ENCODE peak calls at places on chromosome 17, in four cellular contexts. L is GM23248, N is Peyer's patch, X is H7. P is an unnamed sample. For H3K36me3 and H3K27me3, the result is how much of the 10 kb centered on the place peaks cover.

GRCh38 chr17:63285566-63285965 is 160.5 kb downstream of the CYB561 start:
- DNase-seq in L (no peak), N (no peak), X (no peak), P (no peak)

GRCh38 chr17:5877948-5878347 is 192.2 kb upstream of the WSCD1 start:
- DNase-seq in L (no peak), N (no peak), X (no peak), P (peak)

GRCh38 chr17:21250719-21251305 is 2.4 kb downstream of the NATD1 start:
- DNase-seq in L (no peak), N (no peak), X (no peak), P (no peak)

GRCh38 chr17:77865109-77865611 is 93.3 kb upstream of the TNRC6C start:
- DNase-seq in L (peak), N (no peak), X (peak), P (peak)

GRCh38 chr17:10614536-10615155 is 42.5 kb downstream of the MYH3 start:
- DNase-seq in L (peak), N (peak), X (peak), P (peak)

GRCh38 chr17:35543856-35544255 is 6.4 kb upstream of the SLFN12L start:
- DNase-seq in L (no peak), N (no peak), X (no peak), P (no peak)

GRCh38 chr17:27764589-27764988 is 35.7 kb downstream of the NOS2 start:
- DNase-seq in L (no peak), N (no peak), X (peak), P (no peak)

GRCh38 chr17:82043507-82043906 is 6.0 kb upstream of the DCXR start:
- DNase-seq in L (no peak), N (no peak), X (peak), P (no peak)

GRCh38 chr17:67183531-67183930 is 61.5 kb downstream of the HELZ start:
- DNase-seq in L (peak), N (no peak), X (no peak), P (no peak)

GRCh38 chr17:4163951-4164350 is 21.0 kb downstream of the CYB5D2 start:
- DNase-seq in L (peak), N (no peak), X (no peak), P (peak)

GRCh38 chr17:68461589-68461988 is 4.3 kb upstream of the WIPI1 start:
- DNase-seq in L (no peak), N (no peak), X (no peak), P (no peak)

GRCh38 chr17:83005639-83006038 is 73.8 kb upstream of the METRNL start:
- DNase-seq in L (no peak), N (no peak), X (peak), P (no peak)

GRCh38 chr17:59851431-59852375 is 41.0 kb downstream of the TUBD1 start:
- DNase-seq in L (peak), N (no peak), X (no peak), P (no peak)

GRCh38 chr17:21129023-21129681 is 2.4 kb downstream of the DHRS7B start:
- DNase-seq in L (peak), N (no peak), X (peak), P (peak)

GRCh38 chr17:38605852-38606645 is at the start of gene SRCIN1:
- DNase-seq in L (peak), N (peak), X (peak), P (peak)

GRCh38 chr17:78196712-78197111 is 9.6 kb downstream of the AFMID start:
- DNase-seq in L (no peak), N (no peak), X (no peak), P (no peak)

GRCh38 chr17:44082206-44082605 is 11.7 kb downstream of the G6PC3 start:
- DNase-seq in L (no peak), N (no peak), X (no peak), P (no peak)

GRCh38 chr17:75853410-75853809 is 1.7 kb downstream of the WBP2 start:
- DNase-seq in L (peak), N (no peak), X (no peak), P (no peak)

GRCh38 chr17:13074026-13074425 is 56.2 kb upstream of the ELAC2 start:
- DNase-seq in L (peak), N (no peak), X (no peak), P (no peak)

GRCh38 chr17:47220531-47220999 is 11.4 kb downstream of the MYL4 start:
- DNase-seq in L (no peak), N (no peak), X (peak), P (no peak)

GRCh38 chr17:32523827-32524552 is 37.2 kb downstream of the CDK5R1 start:
- DNase-seq in L (no peak), N (no peak), X (no peak), P (no peak)

GRCh38 chr17:6831662-6832263 is at the start of gene TEKT1:
- DNase-seq in L (peak), N (peak), X (peak), P (peak)

GRCh38 chr17:69425978-69426377 is 11.5 kb downstream of the MAP2K6 start:
- DNase-seq in L (no peak), N (no peak), X (no peak), P (no peak)

GRCh38 chr17:7124923-7125322 is 10.3 kb upstream of the ASGR2 start:
- DNase-seq in L (no peak), N (no peak), X (no peak), P (no peak)

GRCh38 chr17:39623356-39623950 is 3.3 kb upstream of the PPP1R1B start:
- DNase-seq in L (peak), N (peak), X (peak), P (peak)

GRCh38 chr17:66492500-66493123 is 190.2 kb downstream of the PRKCA start:
- DNase-seq in L (peak), N (no peak), X (peak), P (peak)

GRCh38 chr17:73420897-73421296 is 109.1 kb upstream of the CDC42EP4 start:
- DNase-seq in L (peak), N (no peak), X (peak), P (no peak)

GRCh38 chr17:1967092-1967662 is 58.0 kb downstream of the RTN4RL1 start:
- DNase-seq in L (no peak), N (no peak), X (peak), P (peak)

GRCh38 chr17:45221081-45221996 is at the start of gene FMNL1:
- DNase-seq in L (peak), N (peak), X (no peak), P (no peak)

GRCh38 chr17:38428150-38428642 is at the start of gene ARHGAP23:
- DNase-seq in L (peak), N (peak), X (peak), P (peak)

GRCh38 chr17:50514936-50515702 is 6.9 kb downstream of the MYCBPAP start:
- DNase-seq in L (peak), N (no peak), X (no peak), P (peak)
- H3K36me3 ChIP-seq in L (under half), N (under half), X (under half), P (under half)

GRCh38 chr17:79391376-79391775 is 219.5 kb downstream of the RBFOX3 start:
- DNase-seq in L (no peak), N (no peak), X (no peak), P (no peak)

GRCh38 chr17:79389896-79390295 is 221.0 kb downstream of the RBFOX3 start:
- DNase-seq in L (no peak), N (no peak), X (no peak), P (no peak)

GRCh38 chr17:79393358-79394038 is 217.4 kb downstream of the RBFOX3 start:
- DNase-seq in L (peak), N (peak), X (peak), P (peak)

GRCh38 chr17:79392598-79392997 is 218.3 kb downstream of the RBFOX3 start:
- DNase-seq in L (no peak), N (no peak), X (no peak), P (no peak)

DNA sequence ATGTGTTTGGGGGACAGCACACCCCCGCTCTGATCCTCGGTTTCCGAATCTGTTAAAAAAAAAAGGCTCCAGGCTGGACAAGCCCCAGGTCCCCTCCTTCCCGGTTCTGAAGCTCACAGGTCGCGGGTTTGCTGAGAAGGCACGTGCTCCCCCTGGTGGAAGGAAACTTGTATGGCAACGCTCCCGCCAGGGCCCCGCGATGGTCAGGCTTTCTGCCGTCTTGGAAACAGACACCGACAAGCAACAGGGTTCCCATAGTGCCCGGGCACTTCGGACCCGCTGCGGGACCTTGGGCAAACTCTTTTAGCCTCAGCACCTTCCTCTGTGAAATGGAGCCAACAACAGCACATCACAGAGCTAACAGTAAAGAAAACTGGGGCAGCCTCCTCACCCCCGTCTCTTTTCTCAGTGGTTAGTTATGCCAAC is 219.0 kb downstream of the RBFOX3 start:
- DNase-seq in L (peak), N (peak), X (peak), P (peak)
- H3K27me3 ChIP-seq in L (under half), N (under half), X (under half), P (under half)

GRCh38 chr17:61070649-61071048 is 329.0 kb upstream of the TBX2 start:
- DNase-seq in L (no peak), N (no peak), X (no peak), P (no peak)

GRCh38 chr17:61072648-61073047 is 327.0 kb upstream of the TBX2 start:
- DNase-seq in L (peak), N (no peak), X (no peak), P (no peak)

GRCh38 chr17:61076649-61077048 is 323.0 kb upstream of the TBX2 start:
- DNase-seq in L (peak), N (no peak), X (no peak), P (no peak)

GRCh38 chr17:61073799-61074513 is 325.7 kb upstream of the TBX2 start:
- DNase-seq in L (peak), N (no peak), X (no peak), P (no peak)

DNA sequence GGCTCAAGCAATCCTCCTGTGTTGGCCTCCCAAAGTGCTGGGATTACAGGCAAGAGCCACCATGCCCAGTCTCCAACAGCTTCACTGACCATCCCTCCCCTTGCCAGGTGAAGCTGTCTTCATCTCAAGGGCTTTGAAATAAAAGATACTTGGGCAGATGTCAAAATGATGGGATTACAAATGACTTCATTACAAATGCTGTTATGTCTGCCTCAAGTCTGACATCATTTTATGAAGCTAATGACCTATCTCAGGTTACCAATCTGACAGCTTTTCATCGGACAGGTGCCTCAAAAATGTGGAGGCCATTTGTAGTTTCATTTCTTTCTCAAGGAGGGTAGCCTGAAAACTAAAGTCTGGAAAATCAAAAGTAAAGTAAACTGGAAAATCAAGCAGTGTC is 323.7 kb upstream of the TBX2 start:
- DNase-seq in L (no peak), N (no peak), X (no peak), P (no peak)
- H3K36me3 ChIP-seq in L (under half), N (under half), X (under half), P (under half)

GRCh38 chr17:17157041-17157440 is 49.1 kb downstream of the PLD6 start:
- DNase-seq in L (no peak), N (no peak), X (no peak), P (no peak)
- H3K27me3 ChIP-seq in L (under half), N (under half), X (under half), P (under half)

GRCh38 chr17:50546701-50547034 is 306 bp upstream of the SPATA20 start:
- DNase-seq in L (no peak), N (no peak), X (no peak), P (no peak)
- H3K36me3 ChIP-seq in L (under half), N (under half), X (under half), P (under half)

GRCh38 chr17:31374083-31374447 is 17.4 kb upstream of the RAB11FIP4 start:
- DNase-seq in L (no peak), N (no peak), X (no peak), P (no peak)

GRCh38 chr17:31374503-31374902 is 17.0 kb upstream of the RAB11FIP4 start:
- DNase-seq in L (no peak), N (no peak), X (no peak), P (no peak)

GRCh38 chr17:31373150-31374082 is 18.1 kb upstream of the RAB11FIP4 start:
- DNase-seq in L (peak), N (no peak), X (no peak), P (no peak)

GRCh38 chr17:31369266-31369665 is 22.2 kb upstream of the RAB11FIP4 start:
- DNase-seq in L (no peak), N (no peak), X (no peak), P (no peak)

DNA sequence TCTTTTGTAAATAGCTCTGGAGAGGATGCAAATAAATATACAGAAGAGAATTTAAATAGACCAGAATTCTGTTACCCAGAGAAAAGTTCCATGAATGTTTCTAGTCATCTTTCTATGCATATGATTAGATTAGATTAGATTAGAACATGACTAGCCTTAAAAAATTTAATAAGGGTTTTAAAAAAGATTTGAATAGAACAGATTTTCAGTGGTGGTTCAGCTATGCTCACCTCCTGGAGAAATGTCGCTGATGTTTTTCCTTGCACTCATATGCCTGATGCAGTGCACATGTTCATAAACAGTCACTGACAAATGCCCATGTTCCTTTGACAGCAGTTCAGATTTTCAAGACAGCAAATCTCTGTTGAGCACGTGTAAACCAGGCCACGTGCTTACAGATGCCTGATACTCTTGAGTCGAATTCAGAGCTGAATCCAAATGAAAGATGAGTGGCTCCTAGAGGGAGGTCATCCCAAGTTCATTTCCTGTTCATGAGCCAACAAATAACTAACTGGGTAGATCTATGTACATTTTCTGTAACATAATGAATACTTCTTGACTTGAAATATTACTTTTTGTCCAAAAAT is 19.9 kb upstream of the RAB11FIP4 start:
- DNase-seq in L (peak), N (no peak), X (no peak), P (no peak)
- H3K27me3 ChIP-seq in L (under half), N (under half), X (under half), P (under half)

GRCh38 chr17:42477173-42477572 is 18.5 kb downstream of the ATP6V0A1 start:
- DNase-seq in L (no peak), N (no peak), X (no peak), P (no peak)

GRCh38 chr17:42474270-42474669 is 15.6 kb downstream of the ATP6V0A1 start:
- DNase-seq in L (no peak), N (no peak), X (no peak), P (no peak)

GRCh38 chr17:42472709-42473521 is 14.2 kb downstream of the ATP6V0A1 start:
- DNase-seq in L (peak), N (no peak), X (no peak), P (no peak)

GRCh38 chr17:42475853-42476252 is 17.2 kb downstream of the ATP6V0A1 start:
- DNase-seq in L (peak), N (no peak), X (no peak), P (no peak)

GRCh38 chr17:42475121-42475520 is 16.4 kb downstream of the ATP6V0A1 start:
- DNase-seq in L (no peak), N (no peak), X (no peak), P (no peak)
- H3K36me3 ChIP-seq in L (under half), N (under half), X (under half), P (under half)

DNA sequence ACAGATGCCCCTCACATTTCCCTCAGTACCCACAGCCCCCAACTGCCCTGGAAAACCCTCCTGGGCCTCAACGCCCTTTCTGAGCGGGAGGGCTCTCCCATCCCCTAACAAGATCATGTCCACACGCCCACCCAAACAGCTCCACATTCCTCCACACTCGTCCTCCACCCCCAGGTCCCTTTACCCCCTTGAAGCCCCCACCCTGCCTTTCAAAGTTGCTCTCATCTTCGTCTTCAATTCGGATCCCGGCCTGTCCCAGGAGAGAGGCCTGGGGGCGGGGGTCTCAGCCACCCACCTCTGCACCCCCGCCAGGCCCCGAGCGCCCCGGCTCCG is 14.3 kb downstream of the HOXB4 start:
- DNase-seq in L (no peak), N (no peak), X (no peak), P (no peak)
- H3K27me3 ChIP-seq in L (under half), N (under half), X (half or more), P (under half)

P was measured in thyroid gland.